ENCODE peak calls at places on chromosomes 6 and 20, in ten cellular contexts. H is astrocyte; X is CD4-positive, alpha-beta T cell; N is neural progenitor cell; B is upper lobe of right lung; U is pancreas; Y is heart left ventricle; E is RWPE1; R is endothelial cell of umbilical vein; W is brain microvascular endothelial cell. M is an unnamed sample.

GRCh38 chr6:74091133-74091793 is 395.3 kb downstream of the CD109 start:
- DNase-seq in B (no peak), W (no peak), U (no peak), H (peak), R (peak), N (peak), E (peak), Y (no peak), X (no peak), M (no peak)

GRCh38 chr6:78909391-78909790 is 42.0 kb downstream of the IRAK1BP1 start:
- DNase-seq in H (no peak), E (no peak), W (peak), X (no peak), U (no peak), R (no peak), N (no peak), B (no peak), Y (no peak), M (no peak)

GRCh38 chr20:43386878-43387277 is 70.8 kb upstream of the SRSF6 start:
- DNase-seq in W (no peak), H (no peak), B (no peak), U (no peak), E (no peak), R (no peak), X (no peak), N (no peak), Y (no peak), M (no peak)

GRCh38 chr20:41249781-41250281 is 67.7 kb downstream of the ZHX3 start:
- DNase-seq in Y (peak), X (no peak), N (peak), W (peak), B (no peak), U (no peak), H (peak), E (peak), R (peak), M (peak)

GRCh38 chr20:44683263-44684046 is 31.7 kb upstream of the CCN5 start:
- DNase-seq in U (no peak), B (no peak), H (no peak), Y (no peak), R (peak), X (peak), W (no peak), E (peak), N (peak), M (peak)

GRCh38 chr20:17579369-17580039 is 9.6 kb downstream of the DSTN start:
- DNase-seq in Y (no peak), B (no peak), N (no peak), W (no peak), H (no peak), U (no peak), X (no peak), R (no peak), E (peak), M (no peak)

GRCh38 chr6:170329321-170329720 is 22.8 kb downstream of the FAM120B start:
- DNase-seq in B (no peak), E (no peak), Y (no peak), R (no peak), W (no peak), N (no peak), H (no peak), X (no peak), U (no peak), M (no peak)

GRCh38 chr20:61997372-61997771 is 68.3 kb downstream of the TAF4 start:
- DNase-seq in B (no peak), U (no peak), E (no peak), R (no peak), H (no peak), Y (no peak), N (no peak), X (no peak), W (no peak), M (no peak)

GRCh38 chr6:14533446-14533845 is 415.9 kb downstream of the CD83 start:
- DNase-seq in Y (no peak), R (no peak), W (no peak), E (no peak), N (no peak), U (no peak), B (no peak), H (peak), X (no peak), M (no peak)

GRCh38 chr20:7003598-7003997 is 236.1 kb downstream of the BMP2 start:
- DNase-seq in B (no peak), W (no peak), H (peak), R (peak), X (no peak), N (no peak), E (peak), Y (no peak), U (no peak), M (no peak)

GRCh38 chr6:31652925-31653724 is 664 bp upstream of the BAG6 start:
- DNase-seq in B (peak), R (no peak), W (no peak), U (peak), E (peak), H (peak), N (peak), X (peak), Y (peak), M (peak)

GRCh38 chr6:114342826-114343781 is at the start of gene HS3ST5:
- DNase-seq in Y (peak), R (no peak), N (peak), H (peak), B (peak), W (peak), U (peak), X (no peak), E (peak), M (peak)

GRCh38 chr6:108966855-108967755 is 118.9 kb downstream of the ARMC2 start:
- DNase-seq in R (peak), X (no peak), Y (peak), H (peak), E (peak), N (peak), B (no peak), U (no peak), W (peak), M (peak)

GRCh38 chr6:18088419-18089296 is 33.8 kb downstream of the NHLRC1 start:
- DNase-seq in H (no peak), N (no peak), X (no peak), U (no peak), Y (no peak), B (peak), W (no peak), E (no peak), R (no peak), M (no peak)

GRCh38 chr20:16020971-16021370 is 552.3 kb downstream of the KIF16B start:
- DNase-seq in E (peak), W (peak), N (no peak), B (no peak), H (peak), X (no peak), U (no peak), Y (no peak), R (no peak), M (no peak)

GRCh38 chr6:152648090-152648489 is 10.9 kb upstream of the SYNE1 start:
- DNase-seq in W (no peak), E (no peak), H (no peak), Y (no peak), B (no peak), U (no peak), R (no peak), X (no peak), N (no peak), M (no peak)

GRCh38 chr20:39888310-39888709 is 800.7 kb downstream of the MAFB start:
- DNase-seq in U (no peak), E (no peak), R (no peak), W (no peak), H (no peak), N (no peak), X (no peak), Y (no peak), B (no peak), M (no peak)
- TF ChIP-seq CTCF in U (no peak), E (no peak), R (no peak), W (no peak), H (no peak), N (no peak), X (no peak), Y (no peak), B (no peak), M (no peak)

GRCh38 chr6:150072201-150072600 is 3.3 kb upstream of the ULBP3 start:
- DNase-seq in E (peak), Y (no peak), H (peak), N (no peak), U (peak), B (peak), R (no peak), W (peak), X (peak), M (no peak)

GRCh38 chr6:150069707-150070106 is 786 bp upstream of the ULBP3 start:
- DNase-seq in B (no peak), W (no peak), N (peak), X (no peak), E (no peak), U (peak), Y (no peak), R (no peak), H (no peak), M (peak)

GRCh38 chr6:150068786-150069648 is at the start of gene ULBP3:
- DNase-seq in W (peak), E (peak), H (peak), U (peak), R (peak), Y (peak), N (peak), X (peak), B (peak), M (peak)

GRCh38 chr6:150068173-150068785 is 642 bp downstream of the ULBP3 start:
- DNase-seq in W (no peak), X (no peak), E (no peak), U (no peak), H (no peak), Y (no peak), R (peak), B (no peak), N (no peak), M (no peak)

GRCh38 chr6:150070236-150070860 is 1.4 kb upstream of the ULBP3 start:
- DNase-seq in X (no peak), W (no peak), E (peak), Y (no peak), B (no peak), R (no peak), N (no peak), U (no peak), H (no peak), M (no peak)
- H3K27ac ChIP-seq in X (no peak), W (no peak), E (peak), Y (no peak), B (no peak), R (no peak), N (no peak), U (no peak), H (no peak), M (no peak)

DNA sequence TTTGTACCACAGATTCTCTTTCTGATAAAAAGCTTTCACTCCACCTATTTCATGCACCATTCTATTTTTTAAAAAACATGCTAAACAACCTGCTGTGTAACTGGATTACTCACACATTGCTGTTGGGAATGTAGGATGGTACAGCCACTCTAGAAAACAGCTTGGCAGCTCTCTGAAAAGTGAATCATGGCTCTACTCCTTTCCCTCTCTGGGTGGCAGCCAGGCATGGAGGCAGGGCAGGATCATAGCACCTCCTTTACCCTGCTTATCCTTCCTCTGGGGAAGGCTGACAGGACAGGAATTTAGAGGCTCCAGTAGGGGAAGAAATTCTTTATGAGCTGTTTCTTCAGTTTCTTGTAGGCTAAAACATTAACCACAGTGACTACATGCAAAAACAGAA is 6.7 kb upstream of the VNN2 start:
- DNase-seq in W (peak), R (peak), N (peak), E (peak), X (no peak), U (no peak), B (no peak), Y (no peak), H (peak), M (no peak)
- TF ChIP-seq CTCF in W (no peak), R (no peak), N (no peak), E (no peak), X (no peak), U (no peak), B (no peak), Y (no peak), H (no peak), M (no peak)

GRCh38 chr6:33787336-33787953 is 1.5 kb downstream of the LEMD2 start:
- DNase-seq in X (no peak), R (peak), H (peak), N (no peak), U (no peak), Y (no peak), W (no peak), B (no peak), E (no peak), M (no peak)
- H3K27ac ChIP-seq in X (peak), R (peak), H (peak), N (no peak), U (no peak), Y (peak), W (peak), B (peak), E (peak), M (peak)

DNA sequence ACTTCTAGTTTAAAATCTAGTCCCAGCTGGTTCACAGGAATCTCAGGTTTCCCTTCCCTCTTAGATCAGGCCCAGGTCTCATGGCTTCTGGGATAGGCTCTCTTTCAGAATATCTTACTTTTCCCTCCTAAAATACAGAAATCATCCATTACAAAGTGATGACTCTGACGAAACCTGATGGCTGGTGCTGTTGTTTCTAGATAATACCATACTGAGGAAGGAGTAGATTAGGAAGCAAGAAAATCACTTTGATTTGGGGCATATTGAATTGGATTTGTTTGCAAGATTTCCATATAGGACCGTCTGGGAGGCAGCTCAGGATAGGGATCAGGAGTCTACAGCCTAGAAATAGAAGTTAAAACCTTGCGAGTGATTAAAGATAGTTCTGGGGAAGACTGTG is 3.6 kb downstream of the ZKSCAN3 start:
- DNase-seq in Y (no peak), B (no peak), R (no peak), E (no peak), N (no peak), U (no peak), H (no peak), W (no peak), X (no peak), M (no peak)
- TF ChIP-seq CTCF in Y (no peak), B (no peak), R (no peak), E (no peak), N (no peak), U (no peak), H (no peak), W (no peak), X (no peak), M (no peak)